ENCODE peak calls at places on chromosomes 16 and 17, in five cellular contexts. C is PC-3, V is Karpas-422, G is sigmoid colon, L is stomach. W is an unnamed sample. For H3K4me1, the result is how much of the 10 kb centered on the place peaks cover.

GRCh38 chr16:50166511-50167500 is 13.7 kb downstream of the TENT4B start:
- DNase-seq in C (peak), V (no peak), G (no peak), L (no peak), W (peak)

GRCh38 chr17:15384142-15384803 is 42.9 kb upstream of the TEKT3 start:
- DNase-seq in C (no peak), V (no peak), G (peak), L (no peak), W (no peak)

GRCh38 chr16:59859606-59860402 is 1125.7 kb upstream of the GOT2 start:
- DNase-seq in C (no peak), V (no peak), G (no peak), L (no peak), W (no peak)

GRCh38 chr17:82942166-82943130 is 102.6 kb upstream of the ZNF750 start:
- DNase-seq in C (no peak), V (no peak), G (peak), L (no peak), W (no peak)

GRCh38 chr17:40179923-40180659 is 2.8 kb downstream of the RAPGEFL1 start:
- DNase-seq in C (no peak), V (no peak), G (no peak), L (no peak), W (peak)

GRCh38 chr17:35588196-35588920 is 1.2 kb downstream of the AP2B1 start:
- DNase-seq in C (peak), V (no peak), G (no peak), L (no peak), W (peak)

GRCh38 chr17:11296994-11297393 is 56.0 kb downstream of the SHISA6 start:
- DNase-seq in C (peak), V (no peak), G (no peak), L (no peak), W (peak)

GRCh38 chr17:53950858-53951250 is 128.1 kb downstream of the KIF2B start:
- DNase-seq in C (no peak), V (no peak), G (no peak), L (no peak), W (no peak)

GRCh38 chr17:63387941-63388340 is 58.2 kb downstream of the CYB561 start:
- DNase-seq in C (no peak), V (no peak), G (no peak), L (no peak), W (no peak)

GRCh38 chr16:54067317-54068065 is 219.1 kb downstream of the IRX3 start:
- DNase-seq in C (no peak), V (no peak), G (no peak), L (no peak), W (no peak)

GRCh38 chr16:51900221-51900780 is 646.6 kb downstream of the TOX3 start:
- DNase-seq in C (no peak), V (no peak), G (no peak), L (no peak), W (no peak)

GRCh38 chr17:56887552-56888467 is 26.0 kb downstream of the TRIM25 start:
- DNase-seq in C (peak), V (no peak), G (no peak), L (peak), W (peak)

GRCh38 chr17:75626496-75627038 is 6.7 kb upstream of the SMIM5 start:
- DNase-seq in C (no peak), V (no peak), G (no peak), L (no peak), W (no peak)

GRCh38 chr17:56431736-56432135 is 161.8 kb upstream of the NOG start:
- DNase-seq in C (no peak), V (no peak), G (no peak), L (no peak), W (no peak)

GRCh38 chr16:4718466-4718865 is 15.6 kb downstream of the ANKS3 start:
- DNase-seq in C (no peak), V (no peak), G (no peak), L (no peak), W (no peak)

GRCh38 chr16:85229869-85230416 is 117.7 kb upstream of the CIBAR2 start:
- DNase-seq in C (no peak), V (no peak), G (no peak), L (no peak), W (no peak)

GRCh38 chr16:89900885-89901284 is 17.8 kb upstream of the MC1R start:
- DNase-seq in C (no peak), V (no peak), G (no peak), L (no peak), W (no peak)

GRCh38 chr16:85329999-85330693 is 217.9 kb upstream of the CIBAR2 start:
- DNase-seq in C (no peak), V (no peak), G (no peak), L (no peak), W (no peak)

GRCh38 chr17:4733073-4733531 is 1.9 kb downstream of the MED11 start:
- DNase-seq in C (no peak), V (peak), G (no peak), L (no peak), W (no peak)

GRCh38 chr17:80855968-80856862 is 135.4 kb upstream of the CHMP6 start:
- DNase-seq in C (peak), V (no peak), G (peak), L (peak), W (peak)

GRCh38 chr17:74840989-74841666 is 18.6 kb downstream of the GRIN2C start:
- DNase-seq in C (no peak), V (no peak), G (peak), L (no peak), W (no peak)

GRCh38 chr17:17877548-17878358 is 41.0 kb upstream of the SREBF1 start:
- DNase-seq in C (no peak), V (no peak), G (peak), L (peak), W (no peak)

GRCh38 chr16:16973726-16974125 is 497.0 kb downstream of the XYLT1 start:
- DNase-seq in C (no peak), V (no peak), G (no peak), L (no peak), W (no peak)

GRCh38 chr17:74219576-74220133 is 6.3 kb downstream of the TTYH2 start:
- DNase-seq in C (no peak), V (no peak), G (no peak), L (no peak), W (no peak)

GRCh38 chr17:37543527-37544122 is 53.9 kb downstream of the DUSP14 start:
- DNase-seq in C (no peak), V (no peak), G (no peak), L (no peak), W (no peak)

GRCh38 chr17:18259621-18260331 is 686 bp upstream of the MIEF2 start:
- DNase-seq in C (peak), V (no peak), G (no peak), L (no peak), W (no peak)

GRCh38 chr16:50326835-50327465 is 41.8 kb downstream of the BRD7 start:
- DNase-seq in C (peak), V (peak), G (no peak), L (no peak), W (peak)

GRCh38 chr16:70476272-70477020 is 22.1 kb downstream of the FCSK start:
- DNase-seq in C (peak), V (peak), G (no peak), L (peak), W (peak)

GRCh38 chr17:77322284-77322533 is 181.4 kb downstream of the SEC14L1 start:
- DNase-seq in C (no peak), V (no peak), G (no peak), L (no peak), W (no peak)

GRCh38 chr17:77323413-77324171 is 182.8 kb downstream of the SEC14L1 start:
- DNase-seq in C (peak), V (peak), G (peak), L (peak), W (no peak)

GRCh38 chr17:77320501-77321256 is 179.9 kb downstream of the SEC14L1 start:
- DNase-seq in C (no peak), V (peak), G (peak), L (no peak), W (peak)

GRCh38 chr17:77324227-77324626 is 183.5 kb downstream of the SEC14L1 start:
- DNase-seq in C (no peak), V (no peak), G (peak), L (peak), W (no peak)

DNA sequence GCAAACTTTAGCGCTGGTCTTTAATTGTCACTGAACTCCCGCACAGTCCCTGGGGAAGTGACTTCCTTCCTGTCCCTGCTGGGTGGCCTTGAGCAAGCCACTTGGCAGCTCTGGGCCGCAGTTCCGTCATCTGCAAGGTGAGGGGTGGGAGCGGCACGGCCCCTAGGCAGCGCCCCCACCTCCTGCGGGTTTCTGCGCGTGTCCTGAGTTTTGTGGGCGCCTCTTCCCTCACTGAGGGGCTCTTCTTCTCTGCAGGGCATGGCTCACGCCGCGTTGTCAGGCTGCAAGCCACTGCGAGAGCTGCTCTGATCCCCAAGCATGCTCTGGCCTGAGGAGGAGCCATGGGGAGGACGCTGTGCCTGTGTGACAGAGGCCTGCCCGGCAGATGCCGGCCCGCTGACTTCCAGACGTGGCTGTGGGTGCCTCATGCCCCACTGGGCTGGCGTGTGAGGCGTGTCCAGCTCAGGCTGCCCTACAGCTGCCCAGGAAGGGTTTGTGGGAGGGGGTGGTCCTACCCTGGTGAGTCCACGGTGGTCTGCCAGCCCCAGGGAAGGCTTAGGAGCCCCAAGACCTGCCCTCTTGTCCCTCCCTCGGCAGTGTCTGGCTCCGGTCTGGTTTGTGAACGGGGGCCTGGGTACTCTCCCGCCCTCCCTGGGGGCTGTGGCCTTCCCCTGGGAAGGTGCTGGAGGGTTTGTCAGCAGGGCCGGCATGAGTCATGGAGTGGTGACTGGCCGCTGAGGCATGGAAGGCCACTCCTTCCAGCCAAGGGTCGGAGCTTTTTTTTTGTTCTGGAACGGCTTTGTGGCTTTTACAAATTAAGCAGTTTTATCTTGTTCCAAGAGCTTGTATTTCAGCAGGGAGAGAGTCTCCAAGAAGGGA is 182.0 kb downstream of the SEC14L1 start:
- DNase-seq in C (peak), V (peak), G (peak), L (peak), W (peak)
- H3K4me1 ChIP-seq in C (half or more), V (half or more), G (half or more), L (half or more), W (under half)

GRCh38 chr17:50961282-50962220 is 95.4 kb upstream of the TOB1 start:
- DNase-seq in C (no peak), V (no peak), G (no peak), L (no peak), W (no peak)
- H3K4me3 ChIP-seq in C (no peak), V (no peak), G (no peak), L (no peak), W (no peak)

GRCh38 chr16:66383551-66383950 is 17.1 kb downstream of the CDH5 start:
- DNase-seq in C (no peak), V (no peak), G (peak), L (no peak), W (no peak)
- H3K4me1 ChIP-seq in C (under half), V (under half), G (under half), L (under half), W (under half)

DNA sequence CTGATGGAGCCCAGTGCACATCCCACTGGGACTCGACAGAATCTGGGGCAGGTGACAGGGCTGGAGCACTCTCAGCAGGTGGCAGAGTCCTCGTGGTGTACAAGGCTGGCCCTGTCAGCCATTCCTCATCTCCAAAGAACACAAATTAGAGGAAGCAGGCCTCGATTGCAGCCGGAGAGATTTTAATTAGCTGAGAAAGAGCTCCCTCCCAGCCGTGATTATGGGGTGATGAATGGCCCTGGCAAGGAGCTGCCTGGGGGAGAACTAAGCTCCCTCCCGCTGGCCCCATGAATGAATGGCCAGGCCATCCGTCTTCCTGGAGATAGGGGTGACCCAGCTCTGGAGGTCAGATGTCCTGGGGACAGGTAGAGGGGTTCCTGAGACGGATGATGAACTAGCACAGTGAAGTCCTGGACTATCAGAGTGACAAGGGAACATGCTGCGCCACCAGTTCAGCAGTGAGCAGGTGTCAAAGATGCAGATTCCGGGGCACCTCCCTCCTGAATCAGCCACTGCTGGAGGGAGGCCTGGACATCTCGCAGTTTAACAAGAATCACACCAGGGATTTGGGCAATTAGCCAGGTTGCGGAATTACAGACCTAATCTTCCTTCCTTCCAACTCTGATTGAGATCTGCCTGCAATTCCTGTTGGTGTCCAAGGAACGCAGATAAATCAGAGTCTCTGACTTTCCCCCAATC is 35.5 kb downstream of the PIMREG start:
- DNase-seq in C (no peak), V (no peak), G (no peak), L (no peak), W (no peak)
- H3K4me3 ChIP-seq in C (no peak), V (no peak), G (no peak), L (no peak), W (no peak)

GRCh38 chr17:78255953-78256704 is 24.7 kb downstream of the TMEM235 start:
- DNase-seq in C (no peak), V (no peak), G (no peak), L (no peak), W (no peak)
- H3K4me1 ChIP-seq in C (under half), V (under half), G (under half), L (half or more), W (under half)

GRCh38 chr17:31673076-31673475 is 186.0 kb downstream of the COPRS start:
- DNase-seq in C (no peak), V (no peak), G (no peak), L (no peak), W (no peak)

GRCh38 chr17:31677036-31677435 is 182.0 kb downstream of the COPRS start:
- DNase-seq in C (no peak), V (no peak), G (no peak), L (no peak), W (no peak)

GRCh38 chr17:31674305-31674704 is 184.7 kb downstream of the COPRS start:
- DNase-seq in C (peak), V (no peak), G (no peak), L (no peak), W (no peak)

GRCh38 chr17:31674717-31675349 is 184.2 kb downstream of the COPRS start:
- DNase-seq in C (peak), V (no peak), G (no peak), L (no peak), W (no peak)

DNA sequence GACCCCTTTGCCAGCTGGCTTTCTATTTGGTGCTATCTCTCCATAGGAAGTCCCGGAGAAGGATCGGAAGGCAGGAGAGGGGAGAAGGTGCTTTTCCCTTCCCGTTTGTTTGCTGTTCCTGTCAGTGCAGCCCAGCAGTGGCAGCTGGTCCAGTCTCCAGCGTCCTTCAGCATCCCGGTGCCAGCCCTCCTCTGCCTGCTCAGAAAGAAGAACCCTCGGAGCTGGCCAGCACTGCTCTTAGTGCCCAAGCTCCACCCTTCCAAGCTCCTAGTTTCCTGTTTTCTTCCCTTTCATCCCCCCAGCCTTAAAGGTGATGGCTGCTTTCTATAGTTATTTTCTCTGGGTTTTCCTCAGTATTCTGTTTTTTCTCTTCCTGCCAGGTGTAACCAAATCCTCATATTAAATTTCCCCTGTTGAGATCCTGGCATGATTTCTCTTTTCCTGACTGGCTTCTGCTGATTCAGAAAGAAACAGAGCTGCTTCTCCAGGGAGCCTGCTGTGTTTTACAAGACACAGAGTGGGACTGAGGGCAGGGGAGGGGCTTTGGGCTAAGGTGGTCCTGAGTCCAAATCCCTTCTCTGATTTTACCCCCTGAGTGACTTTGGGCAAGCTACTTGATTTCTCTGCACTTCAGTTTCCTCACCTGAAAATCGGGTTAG is 186.8 kb downstream of the COPRS start:
- DNase-seq in C (no peak), V (no peak), G (no peak), L (no peak), W (no peak)
- H3K4me3 ChIP-seq in C (no peak), V (no peak), G (no peak), L (no peak), W (no peak)

GRCh38 chr16:88798772-88799455 is 4.7 kb upstream of the CDT1 start:
- DNase-seq in C (no peak), V (peak), G (no peak), L (no peak), W (no peak)
- H3K4me1 ChIP-seq in C (under half), V (under half), G (under half), L (under half), W (under half)